ENCODE peak calls at places on chromosome 19, in five cellular contexts. E is H1, J is tibial nerve, F is A549, I is HepG2. Q is an unnamed sample.

GRCh38 chr19:30676990-30677679 is 305.0 kb downstream of the ZNF536 start:
- DNase-seq in E (no peak), J (no peak), F (no peak), I (no peak), Q (no peak)

GRCh38 chr19:9986787-9987281 is 23.5 kb downstream of the COL5A3 start:
- DNase-seq in E (no peak), J (peak), F (no peak), I (no peak), Q (no peak)

GRCh38 chr19:35739275-35740107 is 2.8 kb downstream of the IGFLR1 start:
- DNase-seq in E (no peak), J (no peak), F (no peak), I (no peak), Q (no peak)

GRCh38 chr19:4861147-4861546 is 6.3 kb downstream of the PLIN3 start:
- DNase-seq in E (no peak), J (no peak), F (no peak), I (no peak), Q (no peak)

GRCh38 chr19:52200044-52200443 is 10.2 kb downstream of the PPP2R1A start:
- DNase-seq in E (no peak), J (peak), F (no peak), I (no peak), Q (no peak)

GRCh38 chr19:14467816-14468215 is 7.3 kb downstream of the PTGER1 start:
- DNase-seq in E (no peak), J (no peak), F (no peak), I (no peak), Q (peak)

GRCh38 chr19:54462072-54462712 is 1.4 kb downstream of the LENG9 start:
- DNase-seq in E (no peak), J (no peak), F (no peak), I (no peak), Q (no peak)

GRCh38 chr19:17572640-17573039 is 17.2 kb downstream of the COLGALT1 start:
- DNase-seq in E (no peak), J (no peak), F (no peak), I (no peak), Q (no peak)

GRCh38 chr19:18951721-18952281 is 10.8 kb upstream of the HOMER3 start:
- DNase-seq in E (no peak), J (no peak), F (no peak), I (no peak), Q (no peak)

GRCh38 chr19:42207767-42208259 is 9.7 kb downstream of the DEDD2 start:
- DNase-seq in E (no peak), J (no peak), F (peak), I (no peak), Q (peak)

GRCh38 chr19:3670258-3670795 is 29.9 kb downstream of the PIP5K1C start:
- DNase-seq in E (no peak), J (peak), F (no peak), I (no peak), Q (peak)

GRCh38 chr19:44718441-44719261 is 19.7 kb downstream of the CEACAM16 start:
- DNase-seq in E (no peak), J (peak), F (peak), I (peak), Q (no peak)

GRCh38 chr19:16397791-16398529 is 73.3 kb downstream of the KLF2 start:
- DNase-seq in E (no peak), J (peak), F (no peak), I (no peak), Q (no peak)

DNA sequence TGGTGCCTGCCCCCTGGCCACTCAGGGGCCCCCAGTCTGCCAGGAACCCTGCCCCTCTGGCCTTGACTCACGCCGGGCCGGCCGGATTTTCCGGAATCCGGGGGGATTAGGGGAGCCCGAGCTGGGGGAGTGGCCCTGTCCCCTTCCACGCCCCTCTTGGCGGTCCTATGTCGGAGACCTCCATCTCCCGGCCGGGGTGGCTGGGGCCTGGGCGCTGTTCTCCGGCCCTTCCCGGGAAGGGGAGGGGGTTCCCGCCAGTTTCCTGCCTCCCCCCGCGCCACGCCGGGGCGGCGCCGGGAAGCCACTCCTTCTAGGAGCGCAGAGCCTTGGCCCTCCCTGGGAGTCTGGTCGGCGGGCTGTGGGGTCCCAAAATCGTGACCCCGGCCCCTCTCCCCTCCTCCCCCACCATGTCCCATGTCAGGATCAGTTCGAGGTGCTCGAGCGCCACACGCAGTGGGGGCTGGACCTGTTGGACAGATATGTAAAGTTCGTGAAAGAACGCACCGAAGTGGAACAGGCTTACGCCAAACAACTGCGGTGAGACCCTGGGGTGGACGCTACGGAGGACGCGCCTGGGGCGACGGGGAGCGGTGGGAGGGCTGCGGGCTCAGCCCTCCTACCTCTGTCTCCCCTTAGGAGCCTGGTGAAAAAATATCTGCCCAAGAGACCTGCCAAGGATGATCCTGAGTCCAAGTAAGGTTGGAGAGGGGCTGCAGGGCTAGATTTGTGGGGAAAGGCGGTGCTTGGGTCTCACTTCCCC is 1.3 kb downstream of the TRIP10 start:
- DNase-seq in E (no peak), J (no peak), F (no peak), I (no peak), Q (peak)
- TF ChIP-seq EP300 in E (no peak), J (peak), F (no peak), I (no peak), Q (no peak)

DNA sequence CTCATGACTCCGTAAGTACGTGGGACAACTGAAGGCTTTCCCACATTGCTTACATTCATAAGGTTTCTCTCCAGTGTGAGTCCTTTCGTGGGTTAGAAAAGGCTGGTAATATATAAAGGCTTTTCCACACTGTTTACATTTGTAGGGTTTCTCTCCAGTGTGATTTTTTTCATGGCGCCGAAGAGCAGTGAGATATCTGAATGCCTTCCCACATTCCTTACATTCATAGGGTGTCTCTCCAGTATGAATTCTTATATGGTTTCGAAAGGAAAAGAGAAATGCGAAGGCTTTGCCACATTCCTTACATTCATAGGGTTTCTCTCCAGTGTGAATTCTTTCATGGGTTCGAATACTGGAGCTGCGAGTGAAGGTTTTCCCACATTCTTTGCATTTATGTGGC is 29.5 kb downstream of the ZNF490 start:
- DNase-seq in E (no peak), J (no peak), F (no peak), I (no peak), Q (no peak)
- TF ChIP-seq EP300 in E (no peak), J (no peak), F (no peak), I (no peak), Q (no peak)

GRCh38 chr19:11535792-11536595 is 2.7 kb upstream of the CNN1 start:
- DNase-seq in E (peak), J (peak), F (peak), I (peak), Q (peak)
- TF ChIP-seq EP300 in E (no peak), J (peak), F (no peak), I (no peak), Q (peak)

DNA sequence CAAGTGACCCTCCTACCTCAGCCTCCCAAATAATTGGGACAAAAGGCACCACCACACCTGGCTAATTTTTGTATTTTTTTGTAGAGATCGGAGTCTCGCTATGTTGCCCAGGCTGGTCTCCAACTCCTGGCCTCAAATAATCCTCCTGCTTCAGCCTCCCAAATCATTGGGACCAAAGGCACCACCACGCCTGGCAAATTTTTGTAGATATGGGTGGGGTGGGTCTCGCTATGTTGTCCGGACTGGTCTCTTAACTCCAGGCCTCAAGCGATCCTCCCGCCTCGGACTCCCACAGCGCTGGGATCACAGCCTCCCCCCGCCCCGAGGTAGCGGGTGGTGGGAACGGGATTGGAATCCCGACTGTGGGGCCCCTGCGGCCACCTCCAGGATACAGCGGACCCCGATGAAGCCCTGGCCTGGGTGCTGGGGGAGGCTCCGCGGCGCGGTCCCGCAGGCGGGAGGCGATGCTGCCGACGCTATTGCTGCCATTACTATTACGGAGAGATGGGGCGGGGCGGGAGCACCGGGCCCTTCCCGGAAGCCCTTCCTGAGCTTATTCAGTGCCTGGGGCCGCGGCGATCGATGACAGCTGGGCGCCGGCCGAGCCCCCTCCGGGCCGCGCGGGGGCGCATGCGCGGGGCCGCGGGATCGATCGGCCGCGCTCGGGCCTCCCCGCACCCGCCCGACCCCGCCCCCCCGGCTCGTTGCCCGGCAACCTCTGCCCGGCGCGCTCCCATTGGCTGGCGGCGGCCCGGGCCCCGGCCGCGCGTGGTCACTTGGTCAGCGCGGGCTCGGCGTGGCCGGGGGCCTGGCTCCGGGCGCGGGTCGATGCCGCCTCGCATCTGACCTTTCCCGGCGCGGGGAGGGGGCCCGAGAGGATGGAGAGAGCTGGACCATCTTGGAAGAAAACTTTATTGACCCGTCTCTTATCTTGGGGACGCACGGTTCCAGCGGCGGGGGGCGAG is 27.9 kb upstream of the ONECUT3 start:
- DNase-seq in E (no peak), J (peak), F (peak), I (peak), Q (peak)
- TF ChIP-seq EP300 in E (no peak), J (no peak), F (no peak), I (no peak), Q (no peak)

GRCh38 chr19:29001922-29002247 is 211.1 kb downstream of the UQCRFS1 start:
- DNase-seq in E (no peak), J (no peak), F (no peak), I (no peak), Q (no peak)

GRCh38 chr19:28998974-28999373 is 214.0 kb downstream of the UQCRFS1 start:
- DNase-seq in E (no peak), J (no peak), F (no peak), I (no peak), Q (no peak)

GRCh38 chr19:29002336-29002735 is 210.6 kb downstream of the UQCRFS1 start:
- DNase-seq in E (no peak), J (no peak), F (no peak), I (no peak), Q (no peak)

GRCh38 chr19:29001006-29001921 is 211.7 kb downstream of the UQCRFS1 start:
- DNase-seq in E (no peak), J (no peak), F (no peak), I (no peak), Q (no peak)

DNA sequence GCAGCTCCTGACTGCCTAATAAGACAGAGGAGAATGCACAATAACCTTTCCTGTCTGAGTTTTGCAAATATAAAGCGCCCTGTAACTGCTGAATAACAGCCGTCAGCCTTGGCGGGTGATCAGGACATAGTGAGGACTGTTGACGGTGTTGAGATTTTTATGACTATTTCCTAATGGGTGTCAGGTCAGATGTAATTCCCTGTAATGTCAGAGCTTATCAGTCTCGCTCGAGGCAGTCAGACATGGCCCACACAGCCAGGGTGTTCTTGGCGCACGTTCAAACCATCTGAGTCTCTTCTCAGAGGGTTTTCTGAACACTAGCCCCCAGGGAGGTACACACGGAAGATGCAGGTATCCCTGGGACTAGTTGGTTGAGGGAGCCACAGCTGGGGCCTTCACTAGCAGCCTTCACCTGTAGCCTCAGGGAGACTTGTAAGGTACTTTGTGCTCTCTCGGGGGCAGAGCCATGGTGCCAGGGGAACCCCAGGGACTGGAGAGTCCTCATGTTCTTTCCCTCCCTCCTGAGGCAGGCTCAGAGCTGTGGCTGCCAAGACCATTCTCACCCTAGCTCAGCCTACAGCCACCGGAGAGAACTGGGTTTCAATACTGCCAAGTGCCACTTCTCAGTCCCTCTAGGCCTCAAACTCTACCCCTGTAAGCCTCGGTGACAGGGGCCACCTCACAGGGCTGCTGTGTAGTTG is 213.1 kb downstream of the UQCRFS1 start:
- DNase-seq in E (no peak), J (no peak), F (no peak), I (no peak), Q (no peak)
- TF ChIP-seq EP300 in E (no peak), J (no peak), F (no peak), I (no peak), Q (no peak)

GRCh38 chr19:38647368-38647965 is at the start of gene ACTN4:
- DNase-seq in E (peak), J (peak), F (peak), I (peak), Q (peak)
- TF ChIP-seq EP300 in E (no peak), J (peak), F (no peak), I (no peak), Q (no peak)

GRCh38 chr19:49042177-49042576 is 1.5 kb upstream of the CGB5 start:
- DNase-seq in E (no peak), J (no peak), F (no peak), I (no peak), Q (no peak)
- TF ChIP-seq EP300 in E (no peak), J (no peak), F (no peak), I (no peak), Q (no peak)

GRCh38 chr19:768424-768823 is 17.5 kb downstream of the MISP start:
- DNase-seq in E (no peak), J (no peak), F (no peak), I (no peak), Q (no peak)
- TF ChIP-seq EP300 in E (no peak), J (no peak), F (no peak), I (no peak), Q (no peak)